ENCODE peak calls at places on chromosomes 4 and X, in four cellular contexts. M is H1, V is GM12878, X is HepG2. I is an unnamed sample.

GRCh38 chr4:84151574-84151973 is 347.5 kb downstream of the NKX6-1 start:
- DNase-seq in M (no peak), V (no peak), X (no peak), I (no peak)

GRCh38 chr4:121140712-121141111 is 23.4 kb downstream of the TNIP3 start:
- DNase-seq in M (no peak), V (no peak), X (no peak), I (no peak)

GRCh38 chrX:119784747-119785446 is 6.5 kb downstream of the RPL39 start:
- DNase-seq in M (peak; percentile 51), V (no peak), X (no peak), I (peak; percentile 46)

GRCh38 chr4:47032405-47033106 is 1.2 kb downstream of the GABRB1 start:
- DNase-seq in M (peak; percentile 89), V (no peak), X (peak; percentile 37), I (peak; percentile 8)

GRCh38 chr4:110621328-110621812 is 1.5 kb downstream of the PITX2 start:
- DNase-seq in M (no peak), V (no peak), X (no peak), I (no peak)

GRCh38 chr4:169899295-169899694 is 126.9 kb downstream of the MFAP3L start:
- DNase-seq in M (no peak), V (no peak), X (no peak), I (no peak)

GRCh38 chrX:78522601-78523000 is 136.5 kb downstream of the RTL3 start:
- DNase-seq in M (no peak), V (no peak), X (no peak), I (no peak)

GRCh38 chrX:106927700-106928099 is 7.5 kb downstream of the CLDN2 start:
- DNase-seq in M (no peak), V (no peak), X (peak; percentile 25), I (no peak)

GRCh38 chr4:54958236-54958635 is 167.2 kb downstream of the KDR start:
- DNase-seq in M (no peak), V (no peak), X (no peak), I (no peak)

GRCh38 chr4:141388483-141388882 is 167.8 kb downstream of the ZNF330 start:
- DNase-seq in M (no peak), V (no peak), X (no peak), I (no peak)

GRCh38 chr4:122847931-122848330 is 21.3 kb downstream of the FGF2 start:
- DNase-seq in M (no peak), V (no peak), X (no peak), I (no peak)

GRCh38 chr4:156749791-156750403 is 221.7 kb downstream of the PDGFC start:
- DNase-seq in M (no peak), V (no peak), X (no peak), I (no peak)

GRCh38 chr4:152462047-152462446 is 73.8 kb downstream of the FBXW7 start:
- DNase-seq in M (no peak), V (peak; percentile 64), X (peak; percentile 26), I (no peak)

GRCh38 chr4:43224591-43224990 is 332.1 kb downstream of the GRXCR1 start:
- DNase-seq in M (no peak), V (no peak), X (no peak), I (no peak)

GRCh38 chr4:183205682-183206081 is 106.6 kb downstream of the WWC2 start:
- DNase-seq in M (no peak), V (no peak), X (no peak), I (no peak)

GRCh38 chrX:132120913-132121312 is 6.9 kb downstream of the FRMD7 start:
- DNase-seq in M (no peak), V (no peak), X (no peak), I (no peak)

GRCh38 chr4:78876568-78877320 is 62.5 kb downstream of the PAQR3 start:
- DNase-seq in M (no peak), V (no peak), X (no peak), I (no peak)

GRCh38 chr4:30802622-30803323 is 82.6 kb downstream of the PCDH7 start:
- DNase-seq in M (no peak), V (no peak), X (no peak), I (no peak)

GRCh38 chr4:184294734-184295133 is 77.1 kb upstream of the ENPP6 start:
- DNase-seq in M (peak; percentile 14), V (no peak), X (no peak), I (no peak)

GRCh38 chr4:145945431-145946155 is 7.0 kb upstream of the ZNF827 start:
- DNase-seq in M (no peak), V (no peak), X (no peak), I (no peak)

GRCh38 chr4:135185256-135185655 is 983.7 kb upstream of the PABPC4L start:
- DNase-seq in M (peak; percentile 61), V (no peak), X (no peak), I (no peak)

GRCh38 chr4:135186002-135186401 is 984.4 kb upstream of the PABPC4L start:
- DNase-seq in M (peak; percentile 50), V (no peak), X (no peak), I (no peak)

DNA sequence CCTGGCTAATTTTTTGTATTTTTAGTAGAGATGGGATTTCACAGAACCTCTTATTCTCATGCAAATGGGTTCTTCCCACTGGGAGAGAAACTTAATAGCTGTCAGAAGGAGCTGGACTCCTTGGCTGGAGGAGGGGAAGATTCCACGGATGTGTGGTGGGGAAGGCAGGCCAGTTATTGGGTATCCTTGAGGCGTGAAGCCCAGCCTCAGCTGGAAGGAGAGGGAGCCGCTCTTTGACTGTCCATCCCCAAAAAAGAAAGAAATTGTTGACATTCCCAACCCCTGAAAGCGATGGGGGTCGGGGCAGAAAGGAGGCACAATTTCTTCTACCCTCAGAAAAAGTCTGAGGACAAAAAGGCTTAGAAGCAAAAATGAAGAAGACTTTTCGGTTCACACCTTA is 983.1 kb upstream of the PABPC4L start:
- DNase-seq in M (peak; percentile 46), V (no peak), X (no peak), I (no peak)
- H3K27ac ChIP-seq in M (no peak overlapping the region), V (no peak overlapping the region), X (no peak overlapping the region), I (no peak overlapping the region)

DNA sequence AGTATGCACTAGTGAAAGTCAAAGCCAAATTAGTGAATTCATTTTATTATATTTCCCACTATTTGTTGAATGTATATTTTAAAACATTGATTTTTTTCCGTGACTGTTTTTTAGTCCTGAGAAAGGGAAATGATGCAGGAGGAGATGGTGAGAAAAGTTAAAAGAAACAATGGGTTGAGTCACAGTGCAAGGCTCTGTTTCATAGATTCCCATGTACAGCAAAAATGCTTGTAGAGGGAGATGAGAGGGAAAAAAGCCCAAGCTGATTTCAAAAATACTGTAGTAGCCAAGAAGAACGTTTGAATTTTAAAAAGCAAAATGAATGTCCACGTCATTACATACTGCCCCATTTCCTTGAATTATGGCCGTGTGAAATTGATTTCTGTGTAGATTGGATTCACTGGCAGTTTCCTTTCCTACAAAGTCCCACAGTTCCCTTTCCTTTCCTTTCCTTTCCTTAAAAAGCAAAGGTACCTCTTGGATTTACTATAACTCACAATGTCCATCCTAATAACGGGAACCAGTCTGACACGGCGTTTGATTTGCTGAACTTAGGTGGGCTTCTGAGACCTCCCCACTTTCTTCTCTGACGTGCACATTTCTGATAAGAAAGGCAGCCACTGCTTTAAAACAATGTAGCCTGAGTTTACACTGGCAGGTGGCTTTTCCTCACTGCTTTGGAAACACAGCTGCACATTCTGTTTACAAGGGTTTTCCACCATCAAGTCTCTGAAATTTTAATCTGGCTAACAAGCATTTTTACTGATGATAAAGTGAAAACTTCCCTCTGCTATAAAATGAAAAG is 63.7 kb downstream of the SPCS3 start:
- DNase-seq in M (no peak), V (no peak), X (no peak), I (no peak)
- TF ChIP-seq GABPA in M (no peak), V (no peak), X (no peak), I (no peak)

GRCh38 chrX:149370097-149370496 is 135.0 kb downstream of the IDS start:
- DNase-seq in M (no peak), V (no peak), X (no peak), I (no peak)
- TF ChIP-seq CEBPB in M (no peak), V (no peak), X (no peak), I (no peak)

GRCh38 chr4:24642941-24643628 is 58.7 kb upstream of the DHX15 start:
- DNase-seq in M (no peak), V (no peak), X (peak; percentile 60), I (no peak)

GRCh38 chr4:24643774-24644520 is 59.6 kb upstream of the DHX15 start:
- DNase-seq in M (no peak), V (no peak), X (no peak), I (no peak)

GRCh38 chr4:24644983-24645764 is 60.8 kb upstream of the DHX15 start:
- DNase-seq in M (no peak), V (no peak), X (no peak), I (no peak)

GRCh38 chr4:24646777-24647460 is 62.6 kb upstream of the DHX15 start:
- DNase-seq in M (no peak), V (no peak), X (no peak), I (no peak)

DNA sequence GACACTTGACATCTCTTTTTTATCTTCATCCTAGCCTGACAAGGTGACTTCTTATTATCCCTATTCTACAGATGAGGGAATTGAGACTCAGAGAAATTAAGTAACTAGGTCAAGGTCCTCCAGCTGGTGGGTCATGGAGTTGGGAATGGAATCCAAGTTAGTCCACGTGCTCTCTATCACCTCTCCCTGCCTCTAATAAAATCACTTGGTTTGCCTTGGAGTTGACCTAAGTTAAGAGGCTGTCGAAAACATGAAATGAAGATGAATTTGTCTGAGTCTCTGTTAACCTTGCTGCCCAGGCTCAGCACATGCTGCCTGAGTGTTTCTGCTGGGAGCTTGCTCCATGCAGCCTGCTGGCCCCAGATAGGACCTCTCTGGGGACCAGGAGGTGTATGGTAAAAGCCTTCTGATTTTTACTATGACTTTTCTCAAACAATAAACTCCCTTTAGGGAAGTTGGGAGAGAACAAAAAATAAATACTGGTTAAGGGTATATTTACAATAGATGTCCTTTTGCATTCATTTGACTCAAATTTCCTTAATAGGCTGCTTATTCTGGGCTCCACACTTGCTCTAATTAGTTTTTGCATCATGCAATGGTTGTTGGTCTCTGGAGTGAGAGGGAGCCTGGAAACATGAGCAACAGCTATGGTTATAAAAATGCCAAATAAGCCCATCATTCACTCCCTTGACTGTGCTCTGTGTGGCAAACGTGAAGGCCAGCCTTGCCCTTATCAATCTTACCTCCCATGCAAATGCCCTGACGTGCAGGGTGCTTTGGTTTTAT is 61.6 kb upstream of the DHX15 start:
- DNase-seq in M (no peak), V (no peak), X (no peak), I (no peak)
- H3K27ac ChIP-seq in M (no peak overlapping the region), V (no peak overlapping the region), X (no peak overlapping the region), I (no peak overlapping the region)

GRCh38 chr4:71006203-71006907 is 12.9 kb downstream of the DCK start:
- DNase-seq in M (no peak), V (no peak), X (no peak), I (no peak)

GRCh38 chr4:71011451-71011850 is 18.0 kb downstream of the DCK start:
- DNase-seq in M (no peak), V (no peak), X (no peak), I (no peak)

GRCh38 chr4:71004281-71004851 is 10.9 kb downstream of the DCK start:
- DNase-seq in M (peak; percentile 62), V (no peak), X (peak; percentile 7), I (no peak)

GRCh38 chr4:71009091-71009490 is 15.6 kb downstream of the DCK start:
- DNase-seq in M (no peak), V (no peak), X (no peak), I (no peak)

GRCh38 chr4:71009796-71010588 is 16.5 kb downstream of the DCK start:
- DNase-seq in M (no peak), V (no peak), X (peak; percentile 50), I (peak; percentile 55)
- TF ChIP-seq GABPA in M (no peak), V (no peak), X (no peak), I (no peak)